ENCODE peak calls at places on chromosomes 5 and 9, in six cellular contexts. One of them, this sample, is unnamed.

GRCh38 chr9:135904121-135904520 is 3.2 kb downstream of the CAMSAP1 start:
- DNase-seq in mammary epithelial cell: no peak
- DNase-seq in B cell: no peak
- DNase-seq in HFFc6: no peak
- DNase-seq in lower lobe of right lung: no peak
- DNase-seq in cardiac fibroblast: no peak
- DNase-seq in this sample: no peak

GRCh38 chr5:136209346-136209910 is 16.5 kb upstream of the SMIM32 start:
- DNase-seq in B cell: no peak
- DNase-seq in HFFc6: no peak
- DNase-seq in lower lobe of right lung: no peak
- DNase-seq in cardiac fibroblast: no peak
- DNase-seq in mammary epithelial cell: no peak
- DNase-seq in this sample: no peak

GRCh38 chr5:11719888-11720481 is 184.3 kb downstream of the CTNND2 start:
- DNase-seq in B cell: peak; percentile 1
- DNase-seq in lower lobe of right lung: no peak
- DNase-seq in mammary epithelial cell: peak; percentile 2
- DNase-seq in HFFc6: no peak
- DNase-seq in cardiac fibroblast: peak; percentile 7
- DNase-seq in this sample: peak; percentile 12

GRCh38 chr5:39598641-39599248 is 174.0 kb upstream of the DAB2 start:
- DNase-seq in lower lobe of right lung: no peak
- DNase-seq in cardiac fibroblast: no peak
- DNase-seq in mammary epithelial cell: no peak
- DNase-seq in HFFc6: no peak
- DNase-seq in B cell: no peak
- DNase-seq in this sample: no peak

GRCh38 chr9:125888220-125888619 is 141.0 kb downstream of the PBX3 start:
- DNase-seq in lower lobe of right lung: no peak
- DNase-seq in mammary epithelial cell: peak; percentile 70
- DNase-seq in HFFc6: no peak
- DNase-seq in B cell: no peak
- DNase-seq in cardiac fibroblast: no peak
- DNase-seq in this sample: no peak

GRCh38 chr5:81097733-81098132 is 135.4 kb upstream of the CKMT2 start:
- DNase-seq in cardiac fibroblast: no peak
- DNase-seq in mammary epithelial cell: no peak
- DNase-seq in lower lobe of right lung: no peak
- DNase-seq in B cell: no peak
- DNase-seq in HFFc6: no peak
- DNase-seq in this sample: no peak

GRCh38 chr9:4228606-4229005 is 71.3 kb downstream of the GLIS3 start:
- DNase-seq in B cell: no peak
- DNase-seq in lower lobe of right lung: no peak
- DNase-seq in HFFc6: peak; percentile 46
- DNase-seq in cardiac fibroblast: peak; percentile 70
- DNase-seq in mammary epithelial cell: peak; percentile 20
- DNase-seq in this sample: no peak

GRCh38 chr9:132214027-132214622 is 52.3 kb downstream of the NTNG2 start:
- DNase-seq in HFFc6: peak; percentile 74
- DNase-seq in mammary epithelial cell: peak; percentile 79
- DNase-seq in B cell: no peak
- DNase-seq in cardiac fibroblast: peak; percentile 86
- DNase-seq in lower lobe of right lung: peak; percentile 73
- DNase-seq in this sample: no peak

GRCh38 chr5:52922384-52922783 is 66.8 kb upstream of the ITGA2 start:
- DNase-seq in HFFc6: peak; percentile 91
- DNase-seq in cardiac fibroblast: peak; percentile 96
- DNase-seq in lower lobe of right lung: peak; percentile 49
- DNase-seq in B cell: no peak
- DNase-seq in mammary epithelial cell: peak; percentile 96
- DNase-seq in this sample: no peak

GRCh38 chr9:70563437-70564204 is 149.2 kb upstream of the KLF9 start:
- DNase-seq in B cell: peak; percentile 54
- DNase-seq in cardiac fibroblast: peak; percentile 60
- DNase-seq in HFFc6: peak; percentile 70
- DNase-seq in lower lobe of right lung: no peak
- DNase-seq in mammary epithelial cell: peak; percentile 56
- DNase-seq in this sample: peak; percentile 56

GRCh38 chr5:137395011-137395755 is 103.9 kb downstream of the SPOCK1 start:
- DNase-seq in cardiac fibroblast: no peak
- DNase-seq in mammary epithelial cell: peak; percentile 75
- DNase-seq in lower lobe of right lung: no peak
- DNase-seq in HFFc6: peak; percentile 52
- DNase-seq in B cell: no peak
- DNase-seq in this sample: no peak

GRCh38 chr9:26565131-26565530 is 327.5 kb downstream of the CAAP1 start:
- DNase-seq in lower lobe of right lung: no peak
- DNase-seq in cardiac fibroblast: no peak
- DNase-seq in mammary epithelial cell: no peak
- DNase-seq in HFFc6: no peak
- DNase-seq in B cell: no peak
- DNase-seq in this sample: no peak

GRCh38 chr9:119959846-119960545 is 590.8 kb upstream of the BRINP1 start:
- DNase-seq in HFFc6: no peak
- DNase-seq in cardiac fibroblast: no peak
- DNase-seq in lower lobe of right lung: no peak
- DNase-seq in mammary epithelial cell: no peak
- DNase-seq in B cell: no peak
- DNase-seq in this sample: no peak

GRCh38 chr9:17936365-17936764 is 357.5 kb downstream of the SH3GL2 start:
- DNase-seq in HFFc6: no peak
- DNase-seq in cardiac fibroblast: no peak
- DNase-seq in lower lobe of right lung: no peak
- DNase-seq in mammary epithelial cell: no peak
- DNase-seq in B cell: no peak
- DNase-seq in this sample: no peak

GRCh38 chr5:74372502-74373445 is 267.8 kb downstream of the ENC1 start:
- DNase-seq in HFFc6: no peak
- DNase-seq in mammary epithelial cell: no peak
- DNase-seq in cardiac fibroblast: no peak
- DNase-seq in B cell: no peak
- DNase-seq in lower lobe of right lung: no peak
- DNase-seq in this sample: no peak

GRCh38 chr9:133961226-133962165 is 30.6 kb downstream of the VAV2 start:
- DNase-seq in B cell: peak; percentile 47
- DNase-seq in cardiac fibroblast: no peak
- DNase-seq in lower lobe of right lung: peak; percentile 41
- DNase-seq in mammary epithelial cell: no peak
- DNase-seq in HFFc6: no peak
- DNase-seq in this sample: peak; percentile 73

GRCh38 chr5:154648229-154648628 is 106.9 kb upstream of the LARP1 start:
- DNase-seq in lower lobe of right lung: no peak
- DNase-seq in B cell: no peak
- DNase-seq in cardiac fibroblast: no peak
- DNase-seq in HFFc6: no peak
- DNase-seq in mammary epithelial cell: no peak
- DNase-seq in this sample: no peak

GRCh38 chr9:19154135-19154612 is 26.9 kb upstream of the PLIN2 start:
- DNase-seq in cardiac fibroblast: peak; percentile 92
- DNase-seq in mammary epithelial cell: peak; percentile 52
- DNase-seq in B cell: no peak
- DNase-seq in lower lobe of right lung: no peak
- DNase-seq in HFFc6: peak; percentile 67
- DNase-seq in this sample: no peak

GRCh38 chr5:124162782-124163532 is 583.5 kb downstream of the ZNF608 start:
- DNase-seq in cardiac fibroblast: peak; percentile 12
- DNase-seq in HFFc6: no peak
- DNase-seq in B cell: peak; percentile 32
- DNase-seq in lower lobe of right lung: no peak
- DNase-seq in mammary epithelial cell: peak; percentile 9
- DNase-seq in this sample: no peak

GRCh38 chr9:98807811-98808195 is 333 bp downstream of the GALNT12 start:
- DNase-seq in lower lobe of right lung: no peak
- DNase-seq in cardiac fibroblast: no peak
- DNase-seq in HFFc6: no peak
- DNase-seq in B cell: no peak
- DNase-seq in mammary epithelial cell: no peak
- DNase-seq in this sample: peak; percentile 55

GRCh38 chr9:73114958-73115357 is 36.7 kb upstream of the ANXA1 start:
- DNase-seq in mammary epithelial cell: no peak
- DNase-seq in cardiac fibroblast: no peak
- DNase-seq in HFFc6: no peak
- DNase-seq in B cell: no peak
- DNase-seq in lower lobe of right lung: no peak
- DNase-seq in this sample: no peak

GRCh38 chr9:18921677-18922076 is 111.3 kb downstream of the SAXO1 start:
- DNase-seq in B cell: no peak
- DNase-seq in lower lobe of right lung: no peak
- DNase-seq in mammary epithelial cell: no peak
- DNase-seq in cardiac fibroblast: peak; percentile 22
- DNase-seq in HFFc6: no peak
- DNase-seq in this sample: no peak

GRCh38 chr5:56200856-56201638 is 32.1 kb downstream of the ANKRD55 start:
- DNase-seq in lower lobe of right lung: peak; percentile 53
- DNase-seq in mammary epithelial cell: peak; percentile 58
- DNase-seq in cardiac fibroblast: peak; percentile 89
- DNase-seq in B cell: peak; percentile 52
- DNase-seq in HFFc6: peak; percentile 48
- DNase-seq in this sample: peak; percentile 76

GRCh38 chr5:174283176-174283575 is 237.7 kb downstream of the NSG2 start:
- DNase-seq in B cell: no peak
- DNase-seq in HFFc6: no peak
- DNase-seq in cardiac fibroblast: no peak
- DNase-seq in mammary epithelial cell: no peak
- DNase-seq in lower lobe of right lung: no peak
- DNase-seq in this sample: no peak
- TF ChIP-seq CTCF in B cell: no peak
- TF ChIP-seq CTCF in HFFc6: no peak
- TF ChIP-seq CTCF in cardiac fibroblast: no peak
- TF ChIP-seq CTCF in mammary epithelial cell: no peak
- TF ChIP-seq CTCF in lower lobe of right lung: no peak
- TF ChIP-seq CTCF in this sample: no peak

GRCh38 chr5:143198332-143198731 is 205.2 kb downstream of the NR3C1 start:
- DNase-seq in lower lobe of right lung: no peak
- DNase-seq in cardiac fibroblast: no peak
- DNase-seq in B cell: no peak
- DNase-seq in mammary epithelial cell: no peak
- DNase-seq in HFFc6: no peak
- DNase-seq in this sample: no peak

GRCh38 chr5:143195496-143195895 is 208.0 kb downstream of the NR3C1 start:
- DNase-seq in mammary epithelial cell: peak; percentile 66
- DNase-seq in B cell: no peak
- DNase-seq in cardiac fibroblast: peak; percentile 52
- DNase-seq in lower lobe of right lung: no peak
- DNase-seq in HFFc6: no peak
- DNase-seq in this sample: no peak

GRCh38 chr5:143194713-143195112 is 208.8 kb downstream of the NR3C1 start:
- DNase-seq in cardiac fibroblast: no peak
- DNase-seq in HFFc6: no peak
- DNase-seq in lower lobe of right lung: no peak
- DNase-seq in mammary epithelial cell: no peak
- DNase-seq in B cell: no peak
- DNase-seq in this sample: no peak

GRCh38 chr5:143197260-143197656 is 206.2 kb downstream of the NR3C1 start:
- DNase-seq in HFFc6: peak; percentile 15
- DNase-seq in B cell: no peak
- DNase-seq in mammary epithelial cell: peak; percentile 63
- DNase-seq in cardiac fibroblast: peak; percentile 36
- DNase-seq in lower lobe of right lung: no peak
- DNase-seq in this sample: no peak

DNA sequence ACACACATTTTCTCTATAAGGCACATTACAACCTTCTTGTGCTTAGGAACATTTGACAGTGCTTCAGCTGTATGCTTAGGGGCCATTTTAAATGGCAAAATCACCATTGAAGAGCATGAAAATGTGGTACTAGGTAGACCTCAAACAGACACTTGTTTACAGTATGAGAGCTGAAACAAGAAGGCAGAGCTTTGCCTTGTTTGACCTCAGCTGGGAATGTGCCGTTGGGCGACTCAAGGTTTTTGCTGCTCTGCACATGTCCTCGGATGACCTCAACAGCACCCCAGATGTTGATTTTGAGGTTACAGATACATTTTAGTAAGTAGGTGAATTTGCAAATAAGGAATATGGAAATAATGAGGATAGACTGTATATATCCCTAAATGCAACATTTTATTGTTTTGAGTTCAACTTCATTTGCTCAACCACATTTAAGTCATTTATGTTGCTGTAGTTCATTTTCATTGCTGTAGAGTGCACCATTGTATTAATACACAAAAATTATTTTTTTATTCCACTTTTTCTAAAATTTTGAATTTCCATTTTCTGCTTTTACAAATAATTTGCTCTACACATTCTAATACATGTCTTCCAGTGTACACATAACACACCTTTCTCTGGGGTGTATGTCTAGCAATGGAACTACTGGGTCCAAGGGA is 206.8 kb downstream of the NR3C1 start:
- DNase-seq in B cell: no peak
- DNase-seq in cardiac fibroblast: no peak
- DNase-seq in HFFc6: no peak
- DNase-seq in mammary epithelial cell: no peak
- DNase-seq in lower lobe of right lung: no peak
- DNase-seq in this sample: no peak
- TF ChIP-seq CTCF in B cell: peak; percentile 24
- TF ChIP-seq CTCF in cardiac fibroblast: no peak
- TF ChIP-seq CTCF in HFFc6: peak; percentile 66
- TF ChIP-seq CTCF in mammary epithelial cell: peak; percentile 18
- TF ChIP-seq CTCF in lower lobe of right lung: no peak
- TF ChIP-seq CTCF in this sample: no peak

GRCh38 chr5:6403416-6403815 is 25.1 kb upstream of the MED10 start:
- DNase-seq in B cell: no peak
- DNase-seq in lower lobe of right lung: no peak
- DNase-seq in HFFc6: no peak
- DNase-seq in cardiac fibroblast: no peak
- DNase-seq in mammary epithelial cell: no peak
- DNase-seq in this sample: no peak
- TF ChIP-seq CTCF in B cell: no peak
- TF ChIP-seq CTCF in lower lobe of right lung: no peak
- TF ChIP-seq CTCF in HFFc6: no peak
- TF ChIP-seq CTCF in cardiac fibroblast: no peak
- TF ChIP-seq CTCF in mammary epithelial cell: no peak
- TF ChIP-seq CTCF in this sample: no peak

DNA sequence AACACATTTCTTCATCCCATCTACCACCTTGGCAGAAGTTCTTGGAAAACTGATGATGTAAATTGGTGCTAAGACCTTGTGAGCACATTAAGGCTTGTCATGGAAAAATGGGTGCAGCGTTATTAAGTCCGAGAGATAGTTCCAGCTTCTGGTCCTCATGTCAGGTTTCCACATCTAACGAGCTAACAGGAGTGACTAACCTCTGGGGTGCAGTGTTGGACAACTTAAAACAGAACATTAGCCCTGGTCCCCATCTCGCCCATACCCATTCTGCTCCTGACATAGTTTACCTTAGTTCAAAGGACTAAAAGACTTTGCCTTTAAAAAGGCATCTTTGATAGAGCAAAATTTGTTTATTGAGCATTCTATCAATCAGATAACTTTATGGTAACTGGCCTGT is 128.0 kb downstream of the SLC1A3 start:
- DNase-seq in HFFc6: no peak
- DNase-seq in lower lobe of right lung: no peak
- DNase-seq in cardiac fibroblast: peak; percentile 55
- DNase-seq in mammary epithelial cell: peak; percentile 10
- DNase-seq in B cell: no peak
- DNase-seq in this sample: no peak
- TF ChIP-seq CTCF in HFFc6: peak; percentile 31
- TF ChIP-seq CTCF in lower lobe of right lung: no peak
- TF ChIP-seq CTCF in cardiac fibroblast: no peak
- TF ChIP-seq CTCF in mammary epithelial cell: peak; percentile 21
- TF ChIP-seq CTCF in B cell: peak; percentile 13
- TF ChIP-seq CTCF in this sample: peak; percentile 27